ENCODE peak calls at places on chromosomes 6 and 20, in seven cellular contexts. T, E, X, A, N, F and R are unnamed samples.

GRCh38 chr20:33896509-33896908 is 85.4 kb downstream of the CHMP4B start:
- DNase-seq in T (no peak), E (no peak), X (no peak), A (no peak), N (no peak), F (no peak), R (no peak)

GRCh38 chr20:59019217-59019616 is at the start of gene TUBB1:
- DNase-seq in T (no peak), E (no peak), X (no peak), A (no peak), N (no peak), F (peak), R (no peak)

GRCh38 chr6:108359901-108360882 is 65.3 kb downstream of the AFG1L start:
- DNase-seq in T (no peak), E (no peak), X (no peak), A (no peak), N (no peak), F (peak), R (no peak)

GRCh38 chr6:152135755-152136448 is 328.4 kb downstream of the ESR1 start:
- DNase-seq in T (no peak), E (no peak), X (peak), A (no peak), N (no peak), F (no peak), R (no peak)

GRCh38 chr6:42315991-42316378 is 98.3 kb upstream of the MRPS10 start:
- DNase-seq in T (peak), E (no peak), X (peak), A (peak), N (no peak), F (peak), R (no peak)

GRCh38 chr20:1637755-1638154 is 17.9 kb upstream of the SIRPB1 start:
- DNase-seq in T (no peak), E (no peak), X (no peak), A (no peak), N (no peak), F (no peak), R (no peak)

GRCh38 chr6:148203281-148203925 is 139.2 kb upstream of the SASH1 start:
- DNase-seq in T (no peak), E (no peak), X (no peak), A (no peak), N (no peak), F (no peak), R (no peak)

GRCh38 chr6:16270178-16270794 is 31.9 kb downstream of the GMPR start:
- DNase-seq in T (no peak), E (no peak), X (no peak), A (no peak), N (no peak), F (peak), R (no peak)

GRCh38 chr6:105174512-105174911 is 5.3 kb downstream of the POPDC3 start:
- DNase-seq in T (no peak), E (no peak), X (no peak), A (no peak), N (no peak), F (no peak), R (no peak)
- TF ChIP-seq JUND in T (no peak), E (no peak), X (no peak), A (no peak), N (peak), F (no peak), R (no peak)

GRCh38 chr6:27541212-27541931 is 68.5 kb upstream of the ZNF184 start:
- DNase-seq in T (peak), E (no peak), X (peak), A (no peak), N (no peak), F (peak), R (peak)
- TF ChIP-seq JUND in T (no peak), E (no peak), X (no peak), A (no peak), N (no peak), F (peak), R (no peak)

DNA sequence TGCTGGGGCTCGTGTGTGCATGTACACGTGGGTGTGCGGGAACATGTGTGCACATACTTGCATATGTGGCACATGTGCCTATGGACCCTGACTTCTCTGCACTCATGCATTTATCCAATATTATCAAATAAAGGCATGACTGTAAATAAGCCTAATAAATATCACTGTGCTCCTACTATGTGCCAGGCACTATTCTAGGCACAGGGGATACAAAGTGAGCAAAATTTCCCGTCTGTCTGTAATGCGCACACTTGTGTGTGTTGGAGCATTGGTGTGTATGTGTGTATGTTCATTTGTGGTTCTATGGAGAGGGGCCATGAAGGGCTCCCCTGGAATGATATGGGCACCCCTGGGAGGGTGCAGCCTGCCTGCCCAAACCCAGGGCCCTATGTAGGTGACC is 41.9 kb downstream of the ITPR3 start:
- DNase-seq in T (no peak), E (no peak), X (no peak), A (no peak), N (no peak), F (no peak), R (no peak)
- TF ChIP-seq JUND in T (no peak), E (no peak), X (no peak), A (no peak), N (no peak), F (no peak), R (no peak)

GRCh38 chr6:158476389-158476788 is 83.5 kb upstream of the TMEM181 start:
- DNase-seq in T (no peak), E (peak), X (no peak), A (no peak), N (no peak), F (no peak), R (no peak)

GRCh38 chr6:158481612-158482473 is 78.0 kb upstream of the TMEM181 start:
- DNase-seq in T (peak), E (no peak), X (no peak), A (no peak), N (no peak), F (no peak), R (no peak)

GRCh38 chr6:158475344-158476302 is 84.3 kb upstream of the TMEM181 start:
- DNase-seq in T (no peak), E (peak), X (no peak), A (no peak), N (no peak), F (peak), R (peak)

GRCh38 chr6:158485411-158485810 is 74.5 kb upstream of the TMEM181 start:
- DNase-seq in T (no peak), E (no peak), X (no peak), A (no peak), N (no peak), F (no peak), R (no peak)

GRCh38 chr6:158480989-158481388 is 78.9 kb upstream of the TMEM181 start:
- DNase-seq in T (no peak), E (no peak), X (no peak), A (no peak), N (no peak), F (no peak), R (no peak)
- TF ChIP-seq JUND in T (no peak), E (no peak), X (no peak), A (no peak), N (no peak), F (no peak), R (no peak)

GRCh38 chr20:38270869-38271608 is 10.5 kb upstream of the KIAA1755 start:
- DNase-seq in T (peak), E (no peak), X (no peak), A (no peak), N (no peak), F (no peak), R (peak)
- TF ChIP-seq JUND in T (peak), E (no peak), X (no peak), A (no peak), N (peak), F (no peak), R (no peak)

DNA sequence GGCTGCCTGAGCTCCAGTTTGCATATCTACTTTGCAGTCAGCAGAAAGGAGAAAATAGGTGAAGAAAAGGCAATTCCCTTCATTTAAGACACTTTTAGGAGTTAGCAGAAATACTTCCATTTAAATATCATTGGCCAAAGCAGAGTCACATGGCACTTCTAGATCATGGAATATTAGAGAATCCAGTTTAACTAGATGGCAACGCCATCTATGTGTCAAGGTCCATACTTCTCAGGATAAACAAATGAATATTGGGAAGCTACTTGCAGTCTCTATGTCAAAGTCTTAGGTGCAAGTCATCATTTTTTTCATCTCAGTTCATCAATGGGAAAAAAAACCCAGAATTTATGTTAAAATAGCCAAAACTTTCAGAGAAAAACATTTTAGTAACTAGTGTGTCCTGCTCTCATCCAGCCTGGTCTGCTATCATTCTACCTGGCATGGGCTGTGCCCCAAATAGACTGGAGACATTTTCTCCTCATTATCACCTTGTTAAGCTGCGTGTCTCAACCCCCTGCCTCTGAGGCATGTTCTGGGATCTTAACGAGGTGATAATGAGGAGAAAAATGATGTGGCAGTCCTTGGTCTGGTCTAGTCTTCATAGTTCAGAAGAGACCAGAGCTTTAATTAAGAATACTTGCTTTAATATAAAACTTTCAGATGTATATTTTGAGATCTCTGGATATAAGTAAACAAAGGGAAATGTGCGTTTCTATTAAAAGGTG is 227.3 kb downstream of the TBX18 start:
- DNase-seq in T (no peak), E (no peak), X (no peak), A (no peak), N (no peak), F (no peak), R (no peak)
- TF ChIP-seq JUND in T (no peak), E (no peak), X (no peak), A (no peak), N (no peak), F (no peak), R (no peak)

GRCh38 chr6:137490961-137491360 is 3.2 kb downstream of the OLIG3 start:
- DNase-seq in T (no peak), E (no peak), X (no peak), A (no peak), N (no peak), F (no peak), R (no peak)
- TF ChIP-seq JUND in T (no peak), E (no peak), X (no peak), A (no peak), N (no peak), F (no peak), R (no peak)

DNA sequence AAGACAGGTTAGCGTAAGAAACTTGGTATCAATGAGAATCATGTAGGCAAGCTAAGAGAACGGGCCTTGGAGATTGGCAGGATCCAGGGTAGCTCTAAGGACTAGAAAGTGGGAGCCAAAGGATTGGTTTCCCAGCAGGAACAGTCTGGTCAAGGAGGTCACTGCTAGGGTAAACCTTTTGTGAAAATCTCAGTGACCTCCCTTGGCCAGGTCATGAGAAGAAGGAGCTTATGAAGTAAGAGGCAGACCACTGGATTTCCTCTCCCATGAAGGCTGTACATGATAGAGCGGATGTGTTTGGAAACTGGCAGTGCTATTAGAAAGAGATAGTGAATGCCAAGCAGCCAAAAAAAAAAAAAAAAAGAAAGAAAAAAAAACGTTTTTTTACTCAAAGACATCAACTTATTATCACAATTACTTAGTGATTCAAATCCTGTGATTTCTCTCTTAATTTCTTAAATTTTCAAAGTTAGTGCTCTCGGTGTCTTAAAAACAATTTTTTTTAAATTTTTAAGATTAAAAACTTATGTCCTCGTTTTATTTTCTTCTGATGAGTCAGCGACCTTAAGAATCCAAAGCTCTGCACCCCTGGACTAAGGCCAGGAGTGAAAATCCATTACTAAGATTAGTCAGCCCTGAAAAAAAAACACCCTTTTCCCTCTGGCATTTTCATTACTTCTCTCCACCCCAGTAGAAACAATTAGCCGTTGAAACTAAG is 85.9 kb upstream of the CARMIL1 start:
- DNase-seq in T (peak), E (no peak), X (no peak), A (no peak), N (no peak), F (no peak), R (no peak)
- TF ChIP-seq JUND in T (peak), E (no peak), X (no peak), A (no peak), N (peak), F (no peak), R (no peak)